ENCODE peak calls at places on chromosomes 16 and 17, in four cellular contexts. B is fibroblast of lung; L is stimulated activated CD4-positive, alpha-beta T cell treated with anti-CD3 and anti-CD28 coated beads, Interleukin-12 subunit alpha, Interleukin-12 subunit beta, amount 100 ng/mL, for 4 hours; C is MG63. U is an unnamed sample.

GRCh38 chr16:1794221-1794871 is 841 bp upstream of the IGFALS start:
- DNase-seq in L (no peak), C (no peak), B (no peak), U (no peak)

GRCh38 chr17:77555741-77556291 is 402.7 kb upstream of the TNRC6C start:
- DNase-seq in L (no peak), B (peak; percentile 22), C (no peak), U (no peak)

GRCh38 chr17:3879181-3879580 is 13.7 kb downstream of the CAMKK1 start:
- DNase-seq in C (peak; percentile 84), B (peak; percentile 73), L (no peak), U (peak; percentile 63)

GRCh38 chr16:11391576-11391975 is 46.3 kb downstream of the RMI2 start:
- DNase-seq in B (no peak), C (no peak), L (no peak), U (no peak)

GRCh38 chr17:82001657-82002056 is 21.0 kb downstream of the CENPX start:
- DNase-seq in C (no peak), L (no peak), B (no peak), U (no peak)

GRCh38 chr16:10408824-10409381 is 23.0 kb downstream of the ATF7IP2 start:
- DNase-seq in B (no peak), L (no peak), C (no peak), U (no peak)

GRCh38 chr16:31569360-31569717 is 41.6 kb downstream of the AHSP start:
- DNase-seq in C (no peak), L (no peak), B (no peak), U (no peak)

GRCh38 chr16:67481561-67482259 is 753 bp upstream of the ATP6V0D1 start:
- DNase-seq in C (no peak), B (peak; percentile 46), L (peak; percentile 43), U (no peak)

GRCh38 chr17:83193336-83194188 is 114.2 kb downstream of the METRNL start:
- DNase-seq in L (no peak), B (no peak), C (peak; percentile 33), U (no peak)

GRCh38 chr16:47142469-47143328 is 1.0 kb downstream of the NETO2 start:
- DNase-seq in B (peak; percentile 60), L (peak; percentile 13), C (peak; percentile 33), U (no peak)

GRCh38 chr17:9768381-9768934 is 22.9 kb downstream of the DHRS7C start:
- DNase-seq in C (no peak), L (no peak), B (peak; percentile 39), U (peak; percentile 2)

GRCh38 chr17:36851230-36851629 is 86.0 kb upstream of the LHX1 start:
- DNase-seq in L (no peak), C (peak; percentile 54), B (no peak), U (no peak)

GRCh38 chr16:67678354-67679023 is 11.9 kb downstream of the C16orf86 start:
- DNase-seq in B (no peak), C (no peak), L (no peak), U (no peak)

GRCh38 chr16:50259334-50260205 is 6.8 kb upstream of the ADCY7 start:
- DNase-seq in C (peak; percentile 73), B (peak; percentile 68), L (no peak), U (no peak)

GRCh38 chr17:37088913-37089312 is 140.2 kb downstream of the AATF start:
- DNase-seq in B (no peak), L (no peak), C (no peak), U (no peak)

GRCh38 chr17:80386341-80386740 is 28.6 kb upstream of the ENDOV start:
- DNase-seq in L (no peak), B (no peak), C (no peak), U (no peak)

GRCh38 chr17:53353919-53354351 is 468.8 kb upstream of the KIF2B start:
- DNase-seq in B (peak; percentile 15), C (peak; percentile 72), L (no peak), U (no peak)

GRCh38 chr16:2194166-2194834 is 2.1 kb downstream of the CASKIN1 start:
- DNase-seq in L (no peak), C (peak; percentile 53), B (peak; percentile 42), U (peak; percentile 13)

GRCh38 chr17:6610011-6610410 is 30.5 kb downstream of the KIAA0753 start:
- DNase-seq in L (no peak), C (no peak), B (no peak), U (no peak)

U was measured in stromal cell of bone marrow.